ENCODE peak calls at places on chromosomes 4 and X, in four cellular contexts. H, Y, Q and J are unnamed samples.

GRCh38 chrX:50812995-50813842 is 775 bp downstream of the SHROOM4 start:
- DNase-seq in H (peak), Y (peak), Q (no peak), J (peak)

GRCh38 chrX:1591863-1592127 is 391 bp downstream of the AKAP17A start:
- DNase-seq in Y (no peak), Q (no peak), H (no peak), J (no peak)

GRCh38 chr4:81799371-81799770 is 327.7 kb upstream of the RASGEF1B start:
- DNase-seq in Q (no peak), Y (no peak), H (no peak), J (no peak)

GRCh38 chr4:174794706-174795105 is 34.3 kb downstream of the GLRA3 start:
- DNase-seq in H (no peak), Q (no peak), Y (no peak), J (no peak)

GRCh38 chr4:39037491-39037825 is 5.2 kb upstream of the TMEM156 start:
- DNase-seq in Q (no peak), H (no peak), Y (peak), J (no peak)

GRCh38 chr4:80005863-80006262 is 67.2 kb downstream of the ANTXR2 start:
- DNase-seq in Q (no peak), H (no peak), Y (peak), J (no peak)

GRCh38 chr4:56240554-56241190 is 146.6 kb downstream of the AASDH start:
- DNase-seq in Y (no peak), H (no peak), Q (no peak), J (no peak)

GRCh38 chrX:24703185-24703494 is 9.4 kb downstream of the POLA1 start:
- DNase-seq in Y (no peak), Q (no peak), H (no peak), J (no peak)

GRCh38 chrX:22041931-22042530 is 9.9 kb downstream of the PHEX start:
- DNase-seq in H (no peak), Y (no peak), Q (no peak), J (no peak)

GRCh38 chr4:103091601-103092223 is 7.9 kb downstream of the BDH2 start:
- DNase-seq in H (peak), Q (no peak), Y (peak), J (no peak)

GRCh38 chr4:184444953-184445309 is 29.4 kb downstream of the IRF2 start:
- DNase-seq in Y (no peak), H (no peak), Q (no peak), J (no peak)

GRCh38 chr4:8081171-8081570 is 77.4 kb downstream of the ABLIM2 start:
- DNase-seq in Y (no peak), Q (no peak), H (no peak), J (no peak)

GRCh38 chr4:71188197-71188625 is 150.6 kb upstream of the SLC4A4 start:
- DNase-seq in H (peak), Q (no peak), Y (no peak), J (peak)

GRCh38 chrX:16191605-16192004 is 24.3 kb downstream of the MAGEB17 start:
- DNase-seq in Y (no peak), H (no peak), Q (no peak), J (no peak)

DNA sequence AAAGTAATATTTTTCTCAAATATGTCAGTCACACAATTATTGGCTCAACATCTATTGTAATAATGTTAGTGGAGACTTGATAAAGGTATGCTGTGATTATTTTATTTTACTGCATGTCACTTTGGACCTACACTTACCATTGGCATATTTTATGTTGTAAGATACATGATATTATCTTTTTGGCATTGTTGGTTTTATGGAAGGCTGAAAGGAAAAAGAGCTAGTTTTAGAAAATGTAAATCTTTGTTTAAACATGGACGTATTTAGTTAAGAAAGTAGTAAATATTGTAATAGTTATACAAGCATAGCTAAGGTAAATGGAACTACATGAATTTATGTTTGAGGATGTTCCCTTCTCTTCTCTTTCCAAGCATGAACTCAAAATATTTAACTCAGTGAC is 1399.3 kb downstream of the STIM2 start:
- DNase-seq in H (no peak), Y (no peak), Q (no peak), J (no peak)
- H3K23ac ChIP-seq in H (no peak), Y (no peak), Q (no peak), J (no peak)

DNA sequence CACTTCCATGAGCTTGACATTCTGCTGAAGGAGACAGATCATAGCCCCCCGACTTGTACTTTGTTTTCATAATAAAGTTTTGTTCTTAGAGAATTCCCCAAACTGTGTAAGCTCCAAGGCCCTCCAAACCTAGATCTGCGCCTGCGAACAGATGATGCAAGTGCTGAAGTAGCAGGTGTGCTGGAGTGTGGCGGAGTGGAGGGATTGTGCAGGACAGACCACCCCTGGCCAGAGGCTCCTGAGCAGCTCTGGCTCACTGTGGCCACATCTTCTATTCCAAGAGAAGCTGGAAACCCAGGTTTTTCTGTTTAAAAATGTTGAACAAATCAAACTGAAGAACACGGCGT is 46.4 kb downstream of the TBC1D14 start:
- DNase-seq in Y (no peak), Q (no peak), H (no peak), J (no peak)
- H4K5ac ChIP-seq in Y (no peak), Q (no peak), H (no peak), J (no peak)

DNA sequence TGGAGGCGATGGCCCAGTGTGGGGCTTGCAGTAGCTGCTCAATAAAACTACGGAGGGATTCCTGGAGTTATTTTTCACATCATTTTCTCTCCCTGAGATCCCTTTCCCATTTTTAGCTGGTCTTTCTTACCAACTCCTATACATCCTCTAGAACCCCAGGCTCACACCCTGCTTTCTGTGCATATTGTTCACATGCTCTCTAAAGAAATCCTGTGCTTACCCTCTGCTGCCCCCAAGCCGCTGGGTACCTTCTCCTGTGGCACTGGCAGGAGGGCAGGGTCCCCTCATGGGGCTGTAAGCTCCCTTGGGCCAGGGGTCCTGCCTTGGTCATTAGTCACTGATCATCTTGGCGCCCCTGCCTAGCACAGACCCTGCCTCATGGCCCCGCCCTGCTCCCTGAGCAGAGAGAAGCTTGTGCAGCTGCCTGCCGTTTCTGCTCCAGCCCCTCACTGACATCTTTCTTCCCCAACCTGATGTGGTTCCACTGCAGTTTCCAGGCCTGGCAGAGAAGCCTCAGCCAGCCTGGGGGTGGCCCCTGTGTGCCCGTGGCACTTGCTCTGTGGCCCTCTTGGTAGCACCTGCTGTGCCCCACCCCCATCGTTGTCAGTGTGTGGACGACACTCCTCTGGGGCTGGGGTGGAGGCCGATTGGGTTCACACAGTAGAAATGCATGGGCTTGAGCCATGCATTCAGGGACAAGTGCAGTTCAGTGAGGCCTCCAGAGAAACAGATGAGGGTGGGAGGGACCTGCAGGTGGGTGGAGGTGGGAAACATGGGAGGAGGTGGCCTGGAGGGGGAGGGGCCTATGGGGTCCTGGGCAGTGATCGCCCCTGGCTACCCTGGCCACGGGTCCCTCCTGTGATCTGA is 69.5 kb downstream of the WFS1 start:
- DNase-seq in H (no peak), Y (no peak), Q (no peak), J (no peak)
- H3K23ac ChIP-seq in H (no peak), Y (no peak), Q (no peak), J (no peak)

DNA sequence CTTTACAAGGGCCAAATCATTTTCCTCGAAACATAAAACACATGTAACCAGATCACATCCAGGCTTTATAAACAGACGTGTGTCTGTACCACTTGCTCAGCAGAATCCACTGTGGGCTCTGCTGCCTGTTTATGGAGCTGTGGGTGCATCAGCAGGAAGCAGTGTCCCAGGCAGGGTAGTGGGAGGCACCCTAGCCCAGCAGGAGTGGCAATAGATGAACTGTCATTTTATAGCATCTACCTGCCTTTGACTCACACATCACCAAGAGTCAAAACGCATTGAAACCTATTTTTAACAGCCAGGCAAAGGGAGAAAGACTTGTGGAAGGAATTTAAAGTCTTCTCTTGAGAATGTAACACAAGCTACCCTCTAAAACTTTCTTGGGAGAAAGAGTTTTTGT is 169.1 kb upstream of the TENM3 start:
- DNase-seq in Q (no peak), Y (no peak), H (no peak), J (no peak)
- H4K5ac ChIP-seq in Q (no peak), Y (no peak), H (no peak), J (no peak)

GRCh38 chr4:48341776-48342558 is 638 bp downstream of the SLAIN2 start:
- DNase-seq in Q (no peak), Y (peak), H (peak), J (peak)
- H3K23ac ChIP-seq in Q (no peak), Y (peak), H (peak), J (no peak)